ENCODE peak calls at places on chromosomes 13 and 19, in eight cellular contexts. One of them, this sample, is unnamed. For H3K9me3, the result is how much of the 10 kb centered on the place peaks cover.

GRCh38 chr13:94209110-94209509 is 270.4 kb downstream of the DCT start:
- DNase-seq in upper lobe of left lung: no peak
- DNase-seq in heart right ventricle: no peak
- DNase-seq in left lung: no peak
- DNase-seq in uterus: no peak
- DNase-seq in ascending aorta: no peak
- DNase-seq in colonic mucosa: no peak
- DNase-seq in tibial nerve: no peak
- DNase-seq in this sample: no peak

GRCh38 chr19:17346109-17346671 is 8.8 kb downstream of the GTPBP3 start:
- DNase-seq in tibial nerve: peak
- DNase-seq in uterus: peak
- DNase-seq in heart right ventricle: peak
- DNase-seq in colonic mucosa: peak
- DNase-seq in ascending aorta: no peak
- DNase-seq in left lung: peak
- DNase-seq in upper lobe of left lung: peak
- DNase-seq in this sample: peak

GRCh38 chr19:53172892-53173291 is 14.0 kb upstream of the ZNF347 start:
- DNase-seq in uterus: no peak
- DNase-seq in tibial nerve: no peak
- DNase-seq in ascending aorta: no peak
- DNase-seq in left lung: no peak
- DNase-seq in upper lobe of left lung: no peak
- DNase-seq in colonic mucosa: no peak
- DNase-seq in heart right ventricle: no peak
- DNase-seq in this sample: no peak

GRCh38 chr13:90824027-90824426 is 523.5 kb upstream of the MIR17HG start:
- DNase-seq in uterus: no peak
- DNase-seq in tibial nerve: no peak
- DNase-seq in upper lobe of left lung: no peak
- DNase-seq in ascending aorta: no peak
- DNase-seq in colonic mucosa: no peak
- DNase-seq in left lung: no peak
- DNase-seq in heart right ventricle: no peak
- DNase-seq in this sample: no peak

GRCh38 chr13:46982856-46983582 is 86.2 kb upstream of the HTR2A start:
- DNase-seq in colonic mucosa: no peak
- DNase-seq in tibial nerve: no peak
- DNase-seq in uterus: no peak
- DNase-seq in heart right ventricle: no peak
- DNase-seq in ascending aorta: no peak
- DNase-seq in upper lobe of left lung: no peak
- DNase-seq in left lung: no peak
- DNase-seq in this sample: no peak

GRCh38 chr19:47523473-47523872 is 8.6 kb upstream of the NAPA start:
- DNase-seq in uterus: no peak
- DNase-seq in upper lobe of left lung: no peak
- DNase-seq in left lung: no peak
- DNase-seq in ascending aorta: no peak
- DNase-seq in colonic mucosa: peak
- DNase-seq in heart right ventricle: no peak
- DNase-seq in tibial nerve: no peak
- DNase-seq in this sample: no peak

GRCh38 chr19:51783373-51783772 is 11.6 kb upstream of the FPR3 start:
- DNase-seq in heart right ventricle: no peak
- DNase-seq in tibial nerve: no peak
- DNase-seq in uterus: no peak
- DNase-seq in upper lobe of left lung: no peak
- DNase-seq in ascending aorta: no peak
- DNase-seq in left lung: no peak
- DNase-seq in colonic mucosa: no peak
- DNase-seq in this sample: no peak

GRCh38 chr13:43348397-43348796 is 325.0 kb downstream of the DNAJC15 start:
- DNase-seq in ascending aorta: no peak
- DNase-seq in tibial nerve: no peak
- DNase-seq in left lung: no peak
- DNase-seq in heart right ventricle: no peak
- DNase-seq in uterus: no peak
- DNase-seq in upper lobe of left lung: no peak
- DNase-seq in colonic mucosa: no peak
- DNase-seq in this sample: no peak

GRCh38 chr19:4660993-4661392 is 9.1 kb downstream of the MYDGF start:
- DNase-seq in colonic mucosa: no peak
- DNase-seq in upper lobe of left lung: no peak
- DNase-seq in ascending aorta: no peak
- DNase-seq in uterus: no peak
- DNase-seq in heart right ventricle: no peak
- DNase-seq in left lung: no peak
- DNase-seq in tibial nerve: no peak
- DNase-seq in this sample: no peak

GRCh38 chr13:34738251-34739170 is 203.6 kb upstream of the NBEA start:
- DNase-seq in uterus: no peak
- DNase-seq in ascending aorta: no peak
- DNase-seq in heart right ventricle: no peak
- DNase-seq in tibial nerve: no peak
- DNase-seq in left lung: no peak
- DNase-seq in upper lobe of left lung: no peak
- DNase-seq in colonic mucosa: no peak
- DNase-seq in this sample: no peak

GRCh38 chr19:33366917-33367316 is 6.6 kb upstream of the CEBPG start:
- DNase-seq in ascending aorta: no peak
- DNase-seq in left lung: no peak
- DNase-seq in tibial nerve: no peak
- DNase-seq in uterus: no peak
- DNase-seq in heart right ventricle: no peak
- DNase-seq in colonic mucosa: peak
- DNase-seq in upper lobe of left lung: no peak
- DNase-seq in this sample: no peak

GRCh38 chr19:58550362-58551122 is 4.4 kb downstream of the CHMP2A start:
- DNase-seq in upper lobe of left lung: no peak
- DNase-seq in tibial nerve: no peak
- DNase-seq in heart right ventricle: no peak
- DNase-seq in uterus: no peak
- DNase-seq in colonic mucosa: no peak
- DNase-seq in ascending aorta: no peak
- DNase-seq in left lung: no peak
- DNase-seq in this sample: no peak

GRCh38 chr19:15265849-15266248 is 33.6 kb upstream of the EPHX3 start:
- DNase-seq in uterus: peak
- DNase-seq in tibial nerve: peak
- DNase-seq in left lung: peak
- DNase-seq in heart right ventricle: peak
- DNase-seq in colonic mucosa: peak
- DNase-seq in upper lobe of left lung: peak
- DNase-seq in ascending aorta: peak
- DNase-seq in this sample: no peak

GRCh38 chr19:18453269-18454024 is 15.5 kb upstream of the ISYNA1 start:
- DNase-seq in ascending aorta: no peak
- DNase-seq in upper lobe of left lung: no peak
- DNase-seq in tibial nerve: no peak
- DNase-seq in uterus: no peak
- DNase-seq in left lung: no peak
- DNase-seq in colonic mucosa: no peak
- DNase-seq in heart right ventricle: no peak
- DNase-seq in this sample: no peak

GRCh38 chr13:29937379-29937778 is 87.0 kb upstream of the UBL3 start:
- DNase-seq in uterus: no peak
- DNase-seq in colonic mucosa: no peak
- DNase-seq in left lung: no peak
- DNase-seq in heart right ventricle: no peak
- DNase-seq in tibial nerve: no peak
- DNase-seq in ascending aorta: no peak
- DNase-seq in upper lobe of left lung: no peak
- DNase-seq in this sample: no peak

GRCh38 chr13:77374786-77375185 is 47.9 kb upstream of the MYCBP2 start:
- DNase-seq in left lung: no peak
- DNase-seq in heart right ventricle: no peak
- DNase-seq in ascending aorta: no peak
- DNase-seq in tibial nerve: no peak
- DNase-seq in colonic mucosa: no peak
- DNase-seq in uterus: no peak
- DNase-seq in upper lobe of left lung: no peak
- DNase-seq in this sample: no peak

GRCh38 chr13:53743906-53744305 is 715.3 kb downstream of the OLFM4 start:
- DNase-seq in colonic mucosa: no peak
- DNase-seq in heart right ventricle: no peak
- DNase-seq in tibial nerve: no peak
- DNase-seq in upper lobe of left lung: no peak
- DNase-seq in left lung: no peak
- DNase-seq in uterus: no peak
- DNase-seq in ascending aorta: no peak
- DNase-seq in this sample: no peak

GRCh38 chr19:729564-730381 is 21.0 kb downstream of the PALM start:
- DNase-seq in tibial nerve: no peak
- DNase-seq in upper lobe of left lung: no peak
- DNase-seq in heart right ventricle: no peak
- DNase-seq in left lung: no peak
- DNase-seq in uterus: no peak
- DNase-seq in ascending aorta: no peak
- DNase-seq in colonic mucosa: no peak
- DNase-seq in this sample: no peak

GRCh38 chr19:730382-730668 is 20.6 kb upstream of the MISP start:
- DNase-seq in ascending aorta: no peak
- DNase-seq in left lung: no peak
- DNase-seq in heart right ventricle: no peak
- DNase-seq in colonic mucosa: no peak
- DNase-seq in upper lobe of left lung: no peak
- DNase-seq in uterus: no peak
- DNase-seq in tibial nerve: no peak
- DNase-seq in this sample: no peak

GRCh38 chr19:734716-735115 is 16.2 kb upstream of the MISP start:
- DNase-seq in heart right ventricle: no peak
- DNase-seq in left lung: no peak
- DNase-seq in ascending aorta: no peak
- DNase-seq in colonic mucosa: no peak
- DNase-seq in uterus: no peak
- DNase-seq in upper lobe of left lung: no peak
- DNase-seq in tibial nerve: no peak
- DNase-seq in this sample: no peak

GRCh38 chr19:731000-731399 is 19.9 kb upstream of the MISP start:
- DNase-seq in heart right ventricle: no peak
- DNase-seq in colonic mucosa: no peak
- DNase-seq in left lung: no peak
- DNase-seq in tibial nerve: no peak
- DNase-seq in uterus: no peak
- DNase-seq in ascending aorta: no peak
- DNase-seq in upper lobe of left lung: no peak
- DNase-seq in this sample: no peak

DNA sequence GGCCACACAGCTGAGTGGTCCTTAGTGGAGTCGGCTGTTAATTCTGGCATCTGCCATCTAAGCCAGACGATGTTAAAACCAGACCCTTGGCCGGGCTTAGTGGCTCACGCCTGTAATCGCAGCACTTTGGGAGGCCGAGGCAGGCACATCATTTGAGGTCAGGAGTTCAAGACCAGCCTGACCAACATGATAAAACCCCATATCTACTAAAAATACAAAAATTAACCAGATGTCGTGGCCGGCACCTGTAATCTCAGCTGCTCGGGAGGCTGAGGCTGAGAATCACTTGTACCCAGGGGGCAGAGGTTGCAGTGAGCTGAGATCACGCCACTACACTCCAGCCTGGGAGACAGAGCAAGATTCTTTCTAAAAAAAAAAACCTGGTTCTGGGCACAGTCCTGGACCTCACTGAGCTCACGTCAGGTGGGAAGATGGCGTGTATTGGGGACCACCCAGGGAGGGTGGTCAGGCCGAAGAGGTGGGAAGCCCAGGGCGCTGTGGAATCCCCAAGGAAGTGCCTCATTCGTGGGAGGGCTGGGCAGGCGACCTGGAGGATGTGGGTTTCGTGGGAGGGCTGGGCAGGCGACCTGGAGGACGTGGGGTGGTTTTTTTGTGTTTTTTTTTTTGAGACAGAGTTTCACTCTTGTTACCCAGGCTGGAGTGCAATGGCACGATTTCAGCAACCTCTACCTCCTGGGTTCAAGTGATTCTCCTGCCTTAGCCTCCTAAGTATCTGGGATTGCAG is 18.4 kb upstream of the MISP start:
- DNase-seq in colonic mucosa: no peak
- DNase-seq in tibial nerve: no peak
- DNase-seq in left lung: no peak
- DNase-seq in heart right ventricle: no peak
- DNase-seq in uterus: no peak
- DNase-seq in upper lobe of left lung: no peak
- DNase-seq in ascending aorta: no peak
- DNase-seq in this sample: no peak
- H3K27ac ChIP-seq in colonic mucosa: no peak
- H3K27ac ChIP-seq in tibial nerve: no peak
- H3K27ac ChIP-seq in left lung: no peak
- H3K27ac ChIP-seq in heart right ventricle: no peak
- H3K27ac ChIP-seq in uterus: no peak
- H3K27ac ChIP-seq in upper lobe of left lung: no peak
- H3K27ac ChIP-seq in ascending aorta: no peak
- H3K27ac ChIP-seq in this sample: no peak

GRCh38 chr19:45753548-45753947 is 15.5 kb downstream of the SIX5 start:
- DNase-seq in ascending aorta: no peak
- DNase-seq in uterus: no peak
- DNase-seq in heart right ventricle: no peak
- DNase-seq in tibial nerve: no peak
- DNase-seq in left lung: no peak
- DNase-seq in upper lobe of left lung: no peak
- DNase-seq in colonic mucosa: no peak
- DNase-seq in this sample: no peak
- TF ChIP-seq CTCF in ascending aorta: no peak
- TF ChIP-seq CTCF in uterus: no peak
- TF ChIP-seq CTCF in heart right ventricle: no peak
- TF ChIP-seq CTCF in tibial nerve: no peak
- TF ChIP-seq CTCF in left lung: no peak
- TF ChIP-seq CTCF in upper lobe of left lung: no peak
- TF ChIP-seq CTCF in colonic mucosa: no peak
- TF ChIP-seq CTCF in this sample: no peak

GRCh38 chr13:26163812-26164211 is 58.3 kb downstream of the RNF6 start:
- DNase-seq in left lung: no peak
- DNase-seq in ascending aorta: no peak
- DNase-seq in colonic mucosa: no peak
- DNase-seq in tibial nerve: no peak
- DNase-seq in heart right ventricle: no peak
- DNase-seq in uterus: no peak
- DNase-seq in upper lobe of left lung: no peak
- DNase-seq in this sample: no peak

GRCh38 chr13:26168276-26168814 is 53.8 kb downstream of the RNF6 start:
- DNase-seq in colonic mucosa: no peak
- DNase-seq in left lung: no peak
- DNase-seq in tibial nerve: no peak
- DNase-seq in uterus: no peak
- DNase-seq in heart right ventricle: no peak
- DNase-seq in upper lobe of left lung: no peak
- DNase-seq in ascending aorta: no peak
- DNase-seq in this sample: no peak

GRCh38 chr13:26168835-26169234 is 53.3 kb downstream of the RNF6 start:
- DNase-seq in uterus: no peak
- DNase-seq in colonic mucosa: no peak
- DNase-seq in tibial nerve: no peak
- DNase-seq in ascending aorta: no peak
- DNase-seq in heart right ventricle: no peak
- DNase-seq in upper lobe of left lung: no peak
- DNase-seq in left lung: no peak
- DNase-seq in this sample: no peak
- H3K9me3 ChIP-seq in uterus: under half
- H3K9me3 ChIP-seq in colonic mucosa: under half
- H3K9me3 ChIP-seq in tibial nerve: under half
- H3K9me3 ChIP-seq in ascending aorta: under half
- H3K9me3 ChIP-seq in heart right ventricle: under half
- H3K9me3 ChIP-seq in upper lobe of left lung: under half
- H3K9me3 ChIP-seq in left lung: under half
- H3K9me3 ChIP-seq in this sample: under half

GRCh38 chr13:80262051-80262695 is 78.8 kb downstream of the SPRY2 start:
- DNase-seq in heart right ventricle: no peak
- DNase-seq in ascending aorta: no peak
- DNase-seq in upper lobe of left lung: no peak
- DNase-seq in colonic mucosa: no peak
- DNase-seq in tibial nerve: no peak
- DNase-seq in uterus: no peak
- DNase-seq in left lung: no peak
- DNase-seq in this sample: no peak
- H3K27ac ChIP-seq in heart right ventricle: no peak
- H3K27ac ChIP-seq in ascending aorta: no peak
- H3K27ac ChIP-seq in upper lobe of left lung: no peak
- H3K27ac ChIP-seq in colonic mucosa: no peak
- H3K27ac ChIP-seq in tibial nerve: no peak
- H3K27ac ChIP-seq in uterus: no peak
- H3K27ac ChIP-seq in left lung: no peak
- H3K27ac ChIP-seq in this sample: no peak

This sample was measured in CD4-positive, alpha-beta T cell.